ENCODE peak calls at places on chromosomes 4 and X, in four cellular contexts. D, N, F and R are unnamed samples.

GRCh38 chr4:172809998-172810397 is 358.6 kb upstream of the GALNT7 start:
- DNase-seq in D (no peak), N (no peak), F (no peak), R (no peak)

GRCh38 chrX:119235872-119236598 is at the start of gene PGRMC1:
- DNase-seq in D (peak; percentile 2), N (peak; percentile 78), F (peak; percentile 10), R (peak; percentile 73)

GRCh38 chr4:40253906-40254305 is 57.1 kb downstream of the RHOH start:
- DNase-seq in D (no peak), N (no peak), F (no peak), R (no peak)

GRCh38 chr4:181509073-181509472 is 734.1 kb upstream of the TENM3 start:
- DNase-seq in D (no peak), N (no peak), F (no peak), R (no peak)

GRCh38 chr4:89298160-89298559 is 9.4 kb downstream of the GPRIN3 start:
- DNase-seq in D (no peak), N (no peak), F (no peak), R (no peak)

GRCh38 chrX:97060019-97060418 is 176.3 kb downstream of the RPA4 start:
- DNase-seq in D (no peak), N (no peak), F (no peak), R (no peak)

GRCh38 chrX:20693071-20693470 is 426.4 kb upstream of the RPS6KA3 start:
- DNase-seq in D (no peak), N (no peak), F (no peak), R (no peak)

GRCh38 chr4:73034896-73035295 is 34.6 kb downstream of the COX18 start:
- DNase-seq in D (no peak), N (no peak), F (no peak), R (peak; percentile 35)

GRCh38 chr4:112604590-112604989 is 32.1 kb downstream of the ZGRF1 start:
- DNase-seq in D (no peak), N (no peak), F (no peak), R (no peak)

GRCh38 chrX:39883664-39884063 is 214.1 kb downstream of the BCOR start:
- DNase-seq in D (no peak), N (no peak), F (no peak), R (no peak)

GRCh38 chr4:143668930-143669553 is 31.4 kb downstream of the FREM3 start:
- DNase-seq in D (no peak), N (no peak), F (no peak), R (no peak)

GRCh38 chr4:152680988-152681731 is 1.4 kb upstream of the TMEM154 start:
- DNase-seq in D (no peak), N (no peak), F (no peak), R (peak; percentile 29)

GRCh38 chr4:168619266-168619631 is 122.4 kb downstream of the PALLD start:
- DNase-seq in D (no peak), N (no peak), F (no peak), R (peak; percentile 34)

GRCh38 chr4:165378763-165379631 is at the start of gene CPE:
- DNase-seq in D (peak; percentile 33), N (peak; percentile 79), F (peak; percentile 64), R (peak; percentile 72)

GRCh38 chr4:150943126-150943525 is 72.0 kb downstream of the LRBA start:
- DNase-seq in D (no peak), N (no peak), F (no peak), R (no peak)

GRCh38 chr4:16072168-16072567 is 11.7 kb downstream of the PROM1 start:
- DNase-seq in D (no peak), N (no peak), F (no peak), R (no peak)

GRCh38 chr4:72394264-72394663 is 174.8 kb downstream of the ADAMTS3 start:
- DNase-seq in D (no peak), N (no peak), F (no peak), R (no peak)

GRCh38 chr4:89998350-89999098 is 103.9 kb downstream of the MMRN1 start:
- DNase-seq in D (no peak), N (no peak), F (no peak), R (no peak)

GRCh38 chr4:168803727-168804126 is 206.3 kb downstream of the CBR4 start:
- DNase-seq in D (no peak), N (no peak), F (no peak), R (no peak)

GRCh38 chr4:87391783-87392054 is 731 bp upstream of the HSD17B11 start:
- DNase-seq in D (no peak), N (no peak), F (no peak), R (no peak)

GRCh38 chr4:104491396-104491821 is 3.3 kb downstream of the CXXC4 start:
- DNase-seq in D (no peak), N (peak; percentile 62), F (peak; percentile 25), R (peak; percentile 30)

GRCh38 chrX:108316456-108316855 is 121.8 kb downstream of the COL4A6 start:
- DNase-seq in D (no peak), N (no peak), F (no peak), R (no peak)

GRCh38 chr4:98421106-98421505 is 159.9 kb downstream of the RAP1GDS1 start:
- DNase-seq in D (no peak), N (no peak), F (no peak), R (no peak)